ENCODE peak calls at places on chromosome 1, in ten cellular contexts. One of them, this sample, is unnamed.

GRCh38 chr1:45685308-45686080 is 839 bp downstream of the GPBP1L1 start:
- DNase-seq in GM06990: peak
- DNase-seq in GM20000: no peak
- DNase-seq in neural progenitor cell: peak
- DNase-seq in cardiac muscle cell: peak
- DNase-seq in upper lobe of right lung: no peak
- DNase-seq in right atrium auricular region: no peak
- DNase-seq in dorsolateral prefrontal cortex: no peak
- DNase-seq in fibroblast of lung: no peak
- DNase-seq in brain microvascular endothelial cell: peak
- DNase-seq in this sample: no peak

GRCh38 chr1:102970496-102971078 is 137.7 kb downstream of the COL11A1 start:
- DNase-seq in dorsolateral prefrontal cortex: no peak
- DNase-seq in neural progenitor cell: peak
- DNase-seq in cardiac muscle cell: peak
- DNase-seq in right atrium auricular region: no peak
- DNase-seq in upper lobe of right lung: no peak
- DNase-seq in fibroblast of lung: peak
- DNase-seq in GM06990: peak
- DNase-seq in GM20000: peak
- DNase-seq in brain microvascular endothelial cell: peak
- DNase-seq in this sample: no peak

GRCh38 chr1:19372136-19372514 is 60.0 kb downstream of the SLC66A1 start:
- DNase-seq in brain microvascular endothelial cell: no peak
- DNase-seq in cardiac muscle cell: no peak
- DNase-seq in right atrium auricular region: no peak
- DNase-seq in upper lobe of right lung: no peak
- DNase-seq in dorsolateral prefrontal cortex: no peak
- DNase-seq in fibroblast of lung: no peak
- DNase-seq in neural progenitor cell: no peak
- DNase-seq in GM20000: no peak
- DNase-seq in GM06990: no peak
- DNase-seq in this sample: no peak

GRCh38 chr1:172778461-172779455 is 119.9 kb downstream of the FASLG start:
- DNase-seq in upper lobe of right lung: no peak
- DNase-seq in cardiac muscle cell: no peak
- DNase-seq in neural progenitor cell: no peak
- DNase-seq in brain microvascular endothelial cell: no peak
- DNase-seq in GM06990: peak
- DNase-seq in dorsolateral prefrontal cortex: no peak
- DNase-seq in GM20000: peak
- DNase-seq in right atrium auricular region: no peak
- DNase-seq in fibroblast of lung: no peak
- DNase-seq in this sample: no peak

GRCh38 chr1:35633526-35633925 is 7.8 kb downstream of the PSMB2 start:
- DNase-seq in neural progenitor cell: no peak
- DNase-seq in fibroblast of lung: peak
- DNase-seq in dorsolateral prefrontal cortex: no peak
- DNase-seq in GM20000: no peak
- DNase-seq in brain microvascular endothelial cell: no peak
- DNase-seq in cardiac muscle cell: no peak
- DNase-seq in GM06990: no peak
- DNase-seq in upper lobe of right lung: no peak
- DNase-seq in right atrium auricular region: no peak
- DNase-seq in this sample: no peak

GRCh38 chr1:32330558-32331127 is 5.4 kb downstream of the MARCKSL1 start:
- DNase-seq in GM20000: no peak
- DNase-seq in fibroblast of lung: no peak
- DNase-seq in brain microvascular endothelial cell: no peak
- DNase-seq in GM06990: no peak
- DNase-seq in right atrium auricular region: no peak
- DNase-seq in dorsolateral prefrontal cortex: no peak
- DNase-seq in upper lobe of right lung: peak
- DNase-seq in cardiac muscle cell: no peak
- DNase-seq in neural progenitor cell: no peak
- DNase-seq in this sample: no peak

GRCh38 chr1:167489581-167490340 is 28.6 kb downstream of the CD247 start:
- DNase-seq in GM06990: no peak
- DNase-seq in upper lobe of right lung: no peak
- DNase-seq in cardiac muscle cell: peak
- DNase-seq in right atrium auricular region: no peak
- DNase-seq in neural progenitor cell: peak
- DNase-seq in fibroblast of lung: no peak
- DNase-seq in dorsolateral prefrontal cortex: no peak
- DNase-seq in GM20000: no peak
- DNase-seq in brain microvascular endothelial cell: no peak
- DNase-seq in this sample: no peak

GRCh38 chr1:30414851-30415165 is 308.6 kb downstream of the MATN1 start:
- DNase-seq in fibroblast of lung: no peak
- DNase-seq in right atrium auricular region: peak
- DNase-seq in dorsolateral prefrontal cortex: no peak
- DNase-seq in GM06990: no peak
- DNase-seq in upper lobe of right lung: peak
- DNase-seq in GM20000: no peak
- DNase-seq in cardiac muscle cell: no peak
- DNase-seq in brain microvascular endothelial cell: no peak
- DNase-seq in neural progenitor cell: no peak
- DNase-seq in this sample: no peak

GRCh38 chr1:156816561-156817328 is at the start of gene SH2D2A:
- DNase-seq in neural progenitor cell: no peak
- DNase-seq in GM06990: peak
- DNase-seq in fibroblast of lung: no peak
- DNase-seq in brain microvascular endothelial cell: peak
- DNase-seq in upper lobe of right lung: peak
- DNase-seq in dorsolateral prefrontal cortex: no peak
- DNase-seq in right atrium auricular region: peak
- DNase-seq in GM20000: peak
- DNase-seq in cardiac muscle cell: no peak
- DNase-seq in this sample: no peak

GRCh38 chr1:117058810-117059209 is 1.3 kb upstream of the TTF2 start:
- DNase-seq in neural progenitor cell: no peak
- DNase-seq in upper lobe of right lung: no peak
- DNase-seq in cardiac muscle cell: no peak
- DNase-seq in dorsolateral prefrontal cortex: no peak
- DNase-seq in GM20000: no peak
- DNase-seq in fibroblast of lung: no peak
- DNase-seq in GM06990: no peak
- DNase-seq in brain microvascular endothelial cell: no peak
- DNase-seq in right atrium auricular region: no peak
- DNase-seq in this sample: no peak

GRCh38 chr1:114666954-114667353 is 2.9 kb downstream of the DENND2C start:
- DNase-seq in cardiac muscle cell: no peak
- DNase-seq in GM20000: no peak
- DNase-seq in brain microvascular endothelial cell: no peak
- DNase-seq in upper lobe of right lung: no peak
- DNase-seq in right atrium auricular region: no peak
- DNase-seq in neural progenitor cell: no peak
- DNase-seq in GM06990: no peak
- DNase-seq in dorsolateral prefrontal cortex: no peak
- DNase-seq in fibroblast of lung: no peak
- DNase-seq in this sample: no peak

GRCh38 chr1:19656134-19656779 is 8.4 kb upstream of the HTR6 start:
- DNase-seq in neural progenitor cell: no peak
- DNase-seq in GM06990: no peak
- DNase-seq in cardiac muscle cell: no peak
- DNase-seq in fibroblast of lung: no peak
- DNase-seq in GM20000: no peak
- DNase-seq in upper lobe of right lung: no peak
- DNase-seq in brain microvascular endothelial cell: no peak
- DNase-seq in dorsolateral prefrontal cortex: no peak
- DNase-seq in right atrium auricular region: no peak
- DNase-seq in this sample: no peak

GRCh38 chr1:3372317-3372716 is 82.1 kb upstream of the ARHGEF16 start:
- DNase-seq in GM06990: no peak
- DNase-seq in neural progenitor cell: no peak
- DNase-seq in cardiac muscle cell: no peak
- DNase-seq in fibroblast of lung: no peak
- DNase-seq in upper lobe of right lung: no peak
- DNase-seq in dorsolateral prefrontal cortex: no peak
- DNase-seq in brain microvascular endothelial cell: no peak
- DNase-seq in right atrium auricular region: no peak
- DNase-seq in GM20000: no peak
- DNase-seq in this sample: no peak

GRCh38 chr1:106879538-106879937 is 176.9 kb upstream of the PRMT6 start:
- DNase-seq in brain microvascular endothelial cell: no peak
- DNase-seq in fibroblast of lung: no peak
- DNase-seq in GM20000: no peak
- DNase-seq in neural progenitor cell: peak
- DNase-seq in GM06990: no peak
- DNase-seq in cardiac muscle cell: peak
- DNase-seq in dorsolateral prefrontal cortex: no peak
- DNase-seq in right atrium auricular region: no peak
- DNase-seq in upper lobe of right lung: peak
- DNase-seq in this sample: no peak

GRCh38 chr1:30604801-30605440 is 118.5 kb downstream of the MATN1 start:
- DNase-seq in dorsolateral prefrontal cortex: no peak
- DNase-seq in right atrium auricular region: peak
- DNase-seq in neural progenitor cell: no peak
- DNase-seq in upper lobe of right lung: no peak
- DNase-seq in GM06990: no peak
- DNase-seq in cardiac muscle cell: no peak
- DNase-seq in brain microvascular endothelial cell: no peak
- DNase-seq in GM20000: no peak
- DNase-seq in fibroblast of lung: no peak
- DNase-seq in this sample: no peak

GRCh38 chr1:215526147-215526845 is 40.8 kb upstream of the KCTD3 start:
- DNase-seq in brain microvascular endothelial cell: no peak
- DNase-seq in right atrium auricular region: no peak
- DNase-seq in fibroblast of lung: peak
- DNase-seq in GM20000: peak
- DNase-seq in neural progenitor cell: peak
- DNase-seq in dorsolateral prefrontal cortex: no peak
- DNase-seq in cardiac muscle cell: peak
- DNase-seq in GM06990: peak
- DNase-seq in upper lobe of right lung: no peak
- DNase-seq in this sample: no peak

GRCh38 chr1:221961532-221962292 is 219.8 kb upstream of the DUSP10 start:
- DNase-seq in upper lobe of right lung: no peak
- DNase-seq in GM20000: peak
- DNase-seq in GM06990: no peak
- DNase-seq in brain microvascular endothelial cell: peak
- DNase-seq in right atrium auricular region: no peak
- DNase-seq in cardiac muscle cell: no peak
- DNase-seq in neural progenitor cell: no peak
- DNase-seq in fibroblast of lung: peak
- DNase-seq in dorsolateral prefrontal cortex: no peak
- DNase-seq in this sample: no peak

GRCh38 chr1:204357551-204357950 is 2.2 kb downstream of the PLEKHA6 start:
- DNase-seq in GM20000: no peak
- DNase-seq in neural progenitor cell: no peak
- DNase-seq in fibroblast of lung: no peak
- DNase-seq in right atrium auricular region: peak
- DNase-seq in upper lobe of right lung: no peak
- DNase-seq in cardiac muscle cell: no peak
- DNase-seq in brain microvascular endothelial cell: no peak
- DNase-seq in GM06990: no peak
- DNase-seq in dorsolateral prefrontal cortex: peak
- DNase-seq in this sample: no peak

GRCh38 chr1:153922076-153922837 is 515 bp downstream of the GATAD2B start:
- DNase-seq in fibroblast of lung: no peak
- DNase-seq in cardiac muscle cell: no peak
- DNase-seq in right atrium auricular region: no peak
- DNase-seq in dorsolateral prefrontal cortex: peak
- DNase-seq in neural progenitor cell: peak
- DNase-seq in GM20000: no peak
- DNase-seq in brain microvascular endothelial cell: no peak
- DNase-seq in GM06990: no peak
- DNase-seq in upper lobe of right lung: no peak
- DNase-seq in this sample: no peak
- TF ChIP-seq CTCF in fibroblast of lung: no peak
- TF ChIP-seq CTCF in cardiac muscle cell: no peak
- TF ChIP-seq CTCF in right atrium auricular region: no peak
- TF ChIP-seq CTCF in dorsolateral prefrontal cortex: no peak
- TF ChIP-seq CTCF in neural progenitor cell: peak
- TF ChIP-seq CTCF in GM20000: peak
- TF ChIP-seq CTCF in brain microvascular endothelial cell: peak
- TF ChIP-seq CTCF in GM06990: peak
- TF ChIP-seq CTCF in upper lobe of right lung: no peak
- TF ChIP-seq CTCF in this sample: peak

GRCh38 chr1:200556005-200556404 is 64.5 kb downstream of the KIF14 start:
- DNase-seq in brain microvascular endothelial cell: no peak
- DNase-seq in neural progenitor cell: peak
- DNase-seq in GM20000: no peak
- DNase-seq in dorsolateral prefrontal cortex: no peak
- DNase-seq in GM06990: no peak
- DNase-seq in fibroblast of lung: no peak
- DNase-seq in cardiac muscle cell: no peak
- DNase-seq in upper lobe of right lung: no peak
- DNase-seq in right atrium auricular region: no peak
- DNase-seq in this sample: no peak
- TF ChIP-seq CTCF in brain microvascular endothelial cell: peak
- TF ChIP-seq CTCF in neural progenitor cell: peak
- TF ChIP-seq CTCF in GM20000: no peak
- TF ChIP-seq CTCF in dorsolateral prefrontal cortex: no peak
- TF ChIP-seq CTCF in GM06990: peak
- TF ChIP-seq CTCF in fibroblast of lung: peak
- TF ChIP-seq CTCF in cardiac muscle cell: peak
- TF ChIP-seq CTCF in upper lobe of right lung: no peak
- TF ChIP-seq CTCF in right atrium auricular region: no peak
- TF ChIP-seq CTCF in this sample: peak

DNA sequence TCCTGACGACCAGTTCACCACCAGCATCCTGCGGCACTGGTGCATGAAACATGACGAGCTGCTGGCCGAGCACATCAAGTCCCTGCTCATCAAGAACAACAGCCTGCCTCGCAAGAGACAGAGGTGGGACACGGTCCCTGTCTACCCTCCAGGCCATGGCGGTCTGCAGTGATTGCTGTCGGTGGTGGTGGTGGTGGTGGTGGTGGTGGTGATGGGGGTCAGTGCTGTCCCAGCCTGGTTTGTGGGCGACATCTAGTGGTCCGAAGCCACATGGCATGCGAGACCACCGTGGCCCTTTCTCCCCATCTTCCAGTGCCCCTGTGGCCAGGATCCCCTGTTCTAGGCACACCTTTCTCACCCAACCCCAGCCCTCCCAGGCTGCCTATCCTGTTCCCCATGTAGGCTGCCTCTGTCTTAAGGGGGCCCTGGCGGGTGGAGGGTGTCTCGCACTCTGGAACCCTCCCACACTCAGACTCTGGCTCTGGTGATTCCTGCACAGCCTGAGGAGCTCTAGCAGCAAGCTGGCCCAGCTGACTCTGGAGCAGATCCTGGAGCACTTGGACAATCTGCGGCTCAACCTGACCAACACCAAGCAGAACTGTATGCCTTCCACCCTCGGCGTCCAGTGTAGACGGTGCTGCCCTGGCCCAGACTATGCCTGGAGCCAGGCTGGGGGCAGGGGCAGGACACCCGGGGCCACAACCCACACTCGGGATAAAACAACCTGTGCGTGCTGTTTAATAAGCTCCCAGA is 3.2 kb upstream of the SLC27A3 start:
- DNase-seq in neural progenitor cell: peak
- DNase-seq in right atrium auricular region: no peak
- DNase-seq in GM20000: no peak
- DNase-seq in dorsolateral prefrontal cortex: no peak
- DNase-seq in GM06990: no peak
- DNase-seq in cardiac muscle cell: no peak
- DNase-seq in brain microvascular endothelial cell: no peak
- DNase-seq in fibroblast of lung: no peak
- DNase-seq in upper lobe of right lung: no peak
- DNase-seq in this sample: peak
- TF ChIP-seq CTCF in neural progenitor cell: peak
- TF ChIP-seq CTCF in right atrium auricular region: peak
- TF ChIP-seq CTCF in GM20000: no peak
- TF ChIP-seq CTCF in dorsolateral prefrontal cortex: peak
- TF ChIP-seq CTCF in GM06990: peak
- TF ChIP-seq CTCF in cardiac muscle cell: peak
- TF ChIP-seq CTCF in brain microvascular endothelial cell: peak
- TF ChIP-seq CTCF in fibroblast of lung: peak
- TF ChIP-seq CTCF in upper lobe of right lung: peak
- TF ChIP-seq CTCF in this sample: peak

GRCh38 chr1:76035053-76035452 is 39.5 kb upstream of the ST6GALNAC3 start:
- DNase-seq in brain microvascular endothelial cell: peak
- DNase-seq in GM20000: no peak
- DNase-seq in GM06990: no peak
- DNase-seq in dorsolateral prefrontal cortex: no peak
- DNase-seq in right atrium auricular region: no peak
- DNase-seq in neural progenitor cell: no peak
- DNase-seq in upper lobe of right lung: no peak
- DNase-seq in fibroblast of lung: no peak
- DNase-seq in cardiac muscle cell: no peak
- DNase-seq in this sample: no peak
- TF ChIP-seq CTCF in brain microvascular endothelial cell: peak
- TF ChIP-seq CTCF in GM20000: no peak
- TF ChIP-seq CTCF in GM06990: no peak
- TF ChIP-seq CTCF in dorsolateral prefrontal cortex: peak
- TF ChIP-seq CTCF in right atrium auricular region: no peak
- TF ChIP-seq CTCF in neural progenitor cell: peak
- TF ChIP-seq CTCF in upper lobe of right lung: peak
- TF ChIP-seq CTCF in fibroblast of lung: no peak
- TF ChIP-seq CTCF in cardiac muscle cell: peak
- TF ChIP-seq CTCF in this sample: peak